ENCODE peak calls at places on chromosomes 3 and 15, in five cellular contexts. One of them, this sample, is unnamed.
A peak's percentile ranks its signal among the peaks of the same experiment; 100 is the strongest.

GRCh38 chr3:123194552-123194951 is 7.2 kb upstream of the SEC22A start:
- DNase-seq in HFF-Myc: no peak
- DNase-seq in lower leg skin: no peak
- DNase-seq in astrocyte: no peak
- DNase-seq in IMR-90: peak; percentile 19
- DNase-seq in this sample: peak; percentile 11

GRCh38 chr3:108388136-108389132 is 92.1 kb downstream of the HHLA2 start:
- DNase-seq in HFF-Myc: no peak
- DNase-seq in lower leg skin: no peak
- DNase-seq in astrocyte: peak; percentile 64
- DNase-seq in IMR-90: no peak
- DNase-seq in this sample: no peak

GRCh38 chr3:98823791-98824190 is 60.7 kb downstream of the ST3GAL6 start:
- DNase-seq in HFF-Myc: no peak
- DNase-seq in lower leg skin: no peak
- DNase-seq in astrocyte: peak; percentile 44
- DNase-seq in IMR-90: peak; percentile 47
- DNase-seq in this sample: no peak

GRCh38 chr3:51245871-51246270 is 139.2 kb upstream of the MANF start:
- DNase-seq in HFF-Myc: no peak
- DNase-seq in lower leg skin: no peak
- DNase-seq in astrocyte: no peak
- DNase-seq in IMR-90: no peak
- DNase-seq in this sample: peak; percentile 28

GRCh38 chr15:61835476-61836106 is 224.7 kb downstream of the VPS13C start:
- DNase-seq in HFF-Myc: peak; percentile 25
- DNase-seq in lower leg skin: peak; percentile 45
- DNase-seq in astrocyte: no peak
- DNase-seq in IMR-90: peak; percentile 48
- DNase-seq in this sample: peak; percentile 55

GRCh38 chr15:81410318-81410753 is 36.3 kb upstream of the TMC3 start:
- DNase-seq in HFF-Myc: peak; percentile 59
- DNase-seq in lower leg skin: peak; percentile 88
- DNase-seq in astrocyte: peak; percentile 48
- DNase-seq in IMR-90: peak; percentile 74
- DNase-seq in this sample: peak; percentile 85

GRCh38 chr3:196528639-196529233 is 13.6 kb upstream of the SMCO1 start:
- DNase-seq in HFF-Myc: no peak
- DNase-seq in lower leg skin: peak; percentile 45
- DNase-seq in astrocyte: peak; percentile 31
- DNase-seq in IMR-90: peak; percentile 26
- DNase-seq in this sample: peak; percentile 50

GRCh38 chr3:49519916-49520385 is 34.3 kb upstream of the BSN start:
- DNase-seq in HFF-Myc: no peak
- DNase-seq in lower leg skin: no peak
- DNase-seq in astrocyte: no peak
- DNase-seq in IMR-90: no peak
- DNase-seq in this sample: no peak

GRCh38 chr3:31732548-31732947 is 199.8 kb downstream of the STT3B start:
- DNase-seq in HFF-Myc: no peak
- DNase-seq in lower leg skin: no peak
- DNase-seq in astrocyte: no peak
- DNase-seq in IMR-90: no peak
- DNase-seq in this sample: no peak

GRCh38 chr3:46938118-46938517 is 38.4 kb downstream of the CCDC12 start:
- DNase-seq in HFF-Myc: no peak
- DNase-seq in lower leg skin: no peak
- DNase-seq in astrocyte: no peak
- DNase-seq in IMR-90: no peak
- DNase-seq in this sample: no peak

GRCh38 chr3:125142418-125142778 is 70.2 kb downstream of the SLC12A8 start:
- DNase-seq in HFF-Myc: no peak
- DNase-seq in lower leg skin: no peak
- DNase-seq in astrocyte: no peak
- DNase-seq in IMR-90: no peak
- DNase-seq in this sample: no peak

DNA sequence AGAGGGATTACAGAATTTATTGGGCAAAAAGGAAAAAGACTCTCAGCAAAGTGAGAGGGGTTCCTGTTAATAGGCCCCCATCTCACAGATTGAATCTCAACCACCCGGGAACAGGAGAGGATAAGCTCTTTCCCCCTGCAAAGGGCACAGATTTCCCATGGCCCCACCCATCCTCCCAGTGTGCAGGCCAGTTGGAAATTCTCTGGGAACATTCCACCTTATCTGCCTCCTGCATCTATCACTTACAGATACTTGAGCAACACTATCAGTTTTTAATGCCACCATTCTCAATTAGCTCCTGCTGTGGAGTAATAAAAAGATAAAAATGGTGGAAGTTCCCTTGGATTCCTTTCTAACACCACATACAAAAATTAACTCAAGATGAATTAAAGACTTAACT is 350.0 kb upstream of the BCHE start:
- DNase-seq in HFF-Myc: no peak
- DNase-seq in lower leg skin: no peak
- DNase-seq in astrocyte: no peak
- DNase-seq in IMR-90: no peak
- DNase-seq in this sample: no peak
- TF ChIP-seq CTCF in HFF-Myc: no peak
- TF ChIP-seq CTCF in lower leg skin: no peak
- TF ChIP-seq CTCF in astrocyte: no peak
- TF ChIP-seq CTCF in IMR-90: no peak
- TF ChIP-seq CTCF in this sample: no peak

DNA sequence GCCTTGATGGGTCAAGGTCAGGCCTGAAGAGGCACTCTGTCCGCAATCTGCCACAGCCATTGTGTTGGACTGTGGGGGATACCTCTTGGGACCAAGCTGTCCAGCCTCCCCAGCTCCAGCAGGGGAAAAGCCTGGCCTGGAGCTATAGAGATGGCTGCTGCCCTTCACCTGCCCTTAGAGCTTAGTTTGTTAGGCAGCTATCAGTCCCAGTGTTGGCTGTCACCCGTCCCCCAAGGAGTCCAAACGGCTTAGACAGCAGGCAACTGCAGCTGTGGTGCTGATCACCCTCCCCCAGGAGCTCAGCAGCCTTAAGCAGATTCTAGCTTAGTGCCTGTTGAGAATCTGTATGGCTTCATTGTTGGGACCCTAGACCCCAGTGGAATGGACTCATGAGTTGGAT is 180.3 kb downstream of the MYRIP start:
- DNase-seq in HFF-Myc: no peak
- DNase-seq in lower leg skin: no peak
- DNase-seq in astrocyte: no peak
- DNase-seq in IMR-90: no peak
- DNase-seq in this sample: no peak
- H3K4me3 ChIP-seq in HFF-Myc: no peak overlapping the region
- H3K4me3 ChIP-seq in lower leg skin: no peak overlapping the region
- H3K4me3 ChIP-seq in astrocyte: no peak overlapping the region
- H3K4me3 ChIP-seq in IMR-90: no peak overlapping the region
- H3K4me3 ChIP-seq in this sample: no peak overlapping the region

DNA sequence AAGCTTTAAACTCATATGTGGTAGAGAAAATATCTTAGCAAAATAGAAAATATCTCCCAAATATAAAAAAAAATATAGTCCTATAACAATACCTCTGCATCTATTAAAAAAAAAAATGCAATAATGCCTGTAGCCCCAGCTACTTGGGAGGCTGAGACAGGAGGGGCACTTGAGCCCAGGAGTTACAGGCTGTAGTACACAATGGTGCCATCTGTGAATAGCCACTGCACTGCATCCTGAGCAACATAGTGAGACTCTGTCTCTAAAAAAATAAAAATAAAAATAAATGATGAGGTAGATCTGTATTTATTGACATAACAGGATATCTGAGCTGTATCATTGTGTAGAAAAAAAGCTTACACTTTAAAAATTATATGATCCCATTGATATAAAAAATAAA is 70.4 kb downstream of the PFN2 start:
- DNase-seq in HFF-Myc: no peak
- DNase-seq in lower leg skin: no peak
- DNase-seq in astrocyte: no peak
- DNase-seq in IMR-90: no peak
- DNase-seq in this sample: no peak
- TF ChIP-seq CTCF in HFF-Myc: no peak
- TF ChIP-seq CTCF in lower leg skin: no peak
- TF ChIP-seq CTCF in astrocyte: no peak
- TF ChIP-seq CTCF in IMR-90: no peak
- TF ChIP-seq CTCF in this sample: no peak

GRCh38 chr3:193176690-193177089 is 64.3 kb upstream of the PLAAT1 start:
- DNase-seq in HFF-Myc: no peak
- DNase-seq in lower leg skin: no peak
- DNase-seq in astrocyte: no peak
- DNase-seq in IMR-90: no peak
- DNase-seq in this sample: no peak
- H3K4me3 ChIP-seq in HFF-Myc: no peak overlapping the region
- H3K4me3 ChIP-seq in lower leg skin: no peak overlapping the region
- H3K4me3 ChIP-seq in astrocyte: no peak overlapping the region
- H3K4me3 ChIP-seq in IMR-90: no peak overlapping the region
- H3K4me3 ChIP-seq in this sample: no peak overlapping the region

GRCh38 chr3:136250226-136250861 is at the start of gene PCCB:
- DNase-seq in HFF-Myc: peak; percentile 74
- DNase-seq in lower leg skin: peak; percentile 87
- DNase-seq in astrocyte: peak; percentile 86
- DNase-seq in IMR-90: peak; percentile 93
- DNase-seq in this sample: peak; percentile 91

GRCh38 chr3:136249091-136249490 is 1.0 kb upstream of the PCCB start:
- DNase-seq in HFF-Myc: no peak
- DNase-seq in lower leg skin: no peak
- DNase-seq in astrocyte: no peak
- DNase-seq in IMR-90: no peak
- DNase-seq in this sample: no peak

GRCh38 chr3:136249593-136250225 is 431 bp upstream of the PCCB start:
- DNase-seq in HFF-Myc: no peak
- DNase-seq in lower leg skin: no peak
- DNase-seq in astrocyte: no peak
- DNase-seq in IMR-90: no peak
- DNase-seq in this sample: no peak

GRCh38 chr3:136251511-136251910 is 1.4 kb downstream of the PCCB start:
- DNase-seq in HFF-Myc: no peak
- DNase-seq in lower leg skin: no peak
- DNase-seq in astrocyte: no peak
- DNase-seq in IMR-90: no peak
- DNase-seq in this sample: no peak

GRCh38 chr3:136250862-136251460 is 821 bp downstream of the PCCB start:
- DNase-seq in HFF-Myc: peak; percentile 17
- DNase-seq in lower leg skin: peak; percentile 31
- DNase-seq in astrocyte: peak; percentile 43
- DNase-seq in IMR-90: peak; percentile 47
- DNase-seq in this sample: peak; percentile 57
- TF ChIP-seq CTCF in HFF-Myc: peak; percentile 17
- TF ChIP-seq CTCF in lower leg skin: no peak
- TF ChIP-seq CTCF in astrocyte: no peak
- TF ChIP-seq CTCF in IMR-90: peak; percentile 24
- TF ChIP-seq CTCF in this sample: peak; percentile 32

GRCh38 chr15:40921949-40922607 is 7.1 kb upstream of the DLL4 start:
- DNase-seq in HFF-Myc: no peak
- DNase-seq in lower leg skin: no peak
- DNase-seq in astrocyte: no peak
- DNase-seq in IMR-90: no peak
- DNase-seq in this sample: no peak

GRCh38 chr15:40915679-40916078 is 13.5 kb upstream of the DLL4 start:
- DNase-seq in HFF-Myc: no peak
- DNase-seq in lower leg skin: no peak
- DNase-seq in astrocyte: no peak
- DNase-seq in IMR-90: no peak
- DNase-seq in this sample: no peak

GRCh38 chr15:40917585-40917984 is 11.6 kb upstream of the DLL4 start:
- DNase-seq in HFF-Myc: no peak
- DNase-seq in lower leg skin: no peak
- DNase-seq in astrocyte: no peak
- DNase-seq in IMR-90: no peak
- DNase-seq in this sample: no peak

GRCh38 chr15:40918146-40918798 is 10.9 kb upstream of the DLL4 start:
- DNase-seq in HFF-Myc: no peak
- DNase-seq in lower leg skin: no peak
- DNase-seq in astrocyte: no peak
- DNase-seq in IMR-90: no peak
- DNase-seq in this sample: no peak

GRCh38 chr15:40918799-40919392 is 10.2 kb upstream of the DLL4 start:
- DNase-seq in HFF-Myc: no peak
- DNase-seq in lower leg skin: no peak
- DNase-seq in astrocyte: no peak
- DNase-seq in IMR-90: no peak
- DNase-seq in this sample: no peak
- H3K4me3 ChIP-seq in HFF-Myc: no peak overlapping the region
- H3K4me3 ChIP-seq in lower leg skin: no peak overlapping the region
- H3K4me3 ChIP-seq in astrocyte: no peak overlapping the region
- H3K4me3 ChIP-seq in IMR-90: no peak overlapping the region
- H3K4me3 ChIP-seq in this sample: no peak overlapping the region

GRCh38 chr3:118269537-118270125 is 765.0 kb downstream of the IGSF11 start:
- DNase-seq in HFF-Myc: no peak
- DNase-seq in lower leg skin: no peak
- DNase-seq in astrocyte: no peak
- DNase-seq in IMR-90: no peak
- DNase-seq in this sample: no peak
- TF ChIP-seq CTCF in HFF-Myc: no peak
- TF ChIP-seq CTCF in lower leg skin: no peak
- TF ChIP-seq CTCF in astrocyte: no peak
- TF ChIP-seq CTCF in IMR-90: no peak
- TF ChIP-seq CTCF in this sample: no peak

This sample was measured in AG10803.